ENCODE peak calls at places on chromosome 2, in eight cellular contexts. One of them, this sample, is unnamed.

GRCh38 chr2:190318931-190319556 is 582 bp downstream of the HIBCH start:
- DNase-seq in HCT116: no peak
- DNase-seq in GM12878: no peak
- DNase-seq in K562: no peak
- DNase-seq in endothelial cell of umbilical vein: peak
- DNase-seq in A549: no peak
- DNase-seq in H1: no peak
- DNase-seq in HepG2: no peak
- DNase-seq in this sample: no peak

GRCh38 chr2:47777268-47777972 is 5.5 kb upstream of the MSH6 start:
- DNase-seq in GM12878: no peak
- DNase-seq in K562: peak
- DNase-seq in H1: no peak
- DNase-seq in A549: no peak
- DNase-seq in endothelial cell of umbilical vein: no peak
- DNase-seq in HepG2: no peak
- DNase-seq in HCT116: no peak
- DNase-seq in this sample: no peak

GRCh38 chr2:86017901-86018896 is 87.5 kb downstream of the POLR1A start:
- DNase-seq in endothelial cell of umbilical vein: peak
- DNase-seq in HepG2: no peak
- DNase-seq in HCT116: no peak
- DNase-seq in A549: peak
- DNase-seq in K562: no peak
- DNase-seq in GM12878: no peak
- DNase-seq in H1: no peak
- DNase-seq in this sample: no peak

GRCh38 chr2:86518498-86518897 is 44.7 kb downstream of the CHMP3 start:
- DNase-seq in HCT116: no peak
- DNase-seq in K562: no peak
- DNase-seq in GM12878: no peak
- DNase-seq in A549: no peak
- DNase-seq in H1: no peak
- DNase-seq in HepG2: peak
- DNase-seq in endothelial cell of umbilical vein: peak
- DNase-seq in this sample: peak

GRCh38 chr2:18253686-18254197 is 306.7 kb downstream of the RDH14 start:
- DNase-seq in GM12878: no peak
- DNase-seq in A549: no peak
- DNase-seq in endothelial cell of umbilical vein: no peak
- DNase-seq in H1: no peak
- DNase-seq in HCT116: no peak
- DNase-seq in HepG2: no peak
- DNase-seq in K562: no peak
- DNase-seq in this sample: no peak

GRCh38 chr2:66929632-66930385 is 467.3 kb upstream of the ETAA1 start:
- DNase-seq in HCT116: no peak
- DNase-seq in HepG2: no peak
- DNase-seq in endothelial cell of umbilical vein: peak
- DNase-seq in H1: no peak
- DNase-seq in K562: no peak
- DNase-seq in GM12878: no peak
- DNase-seq in A549: no peak
- DNase-seq in this sample: no peak

GRCh38 chr2:229805559-229805958 is 91.2 kb upstream of the DNER start:
- DNase-seq in HepG2: no peak
- DNase-seq in endothelial cell of umbilical vein: no peak
- DNase-seq in HCT116: no peak
- DNase-seq in H1: no peak
- DNase-seq in K562: no peak
- DNase-seq in A549: no peak
- DNase-seq in GM12878: no peak
- DNase-seq in this sample: no peak

GRCh38 chr2:18749912-18750526 is 160.7 kb upstream of the NT5C1B start:
- DNase-seq in endothelial cell of umbilical vein: peak
- DNase-seq in HCT116: peak
- DNase-seq in HepG2: peak
- DNase-seq in GM12878: no peak
- DNase-seq in A549: peak
- DNase-seq in K562: no peak
- DNase-seq in H1: peak
- DNase-seq in this sample: peak

GRCh38 chr2:48039209-48039990 is 133.1 kb upstream of the FBXO11 start:
- DNase-seq in GM12878: no peak
- DNase-seq in A549: no peak
- DNase-seq in HepG2: no peak
- DNase-seq in endothelial cell of umbilical vein: no peak
- DNase-seq in K562: no peak
- DNase-seq in H1: no peak
- DNase-seq in HCT116: no peak
- DNase-seq in this sample: no peak

GRCh38 chr2:237652181-237652580 is 24.8 kb downstream of the LRRFIP1 start:
- DNase-seq in HepG2: no peak
- DNase-seq in GM12878: no peak
- DNase-seq in A549: no peak
- DNase-seq in K562: no peak
- DNase-seq in HCT116: no peak
- DNase-seq in H1: no peak
- DNase-seq in endothelial cell of umbilical vein: no peak
- DNase-seq in this sample: no peak

GRCh38 chr2:70959271-70959761 is 19.1 kb upstream of the ANKRD53 start:
- DNase-seq in A549: no peak
- DNase-seq in endothelial cell of umbilical vein: no peak
- DNase-seq in HepG2: no peak
- DNase-seq in HCT116: no peak
- DNase-seq in H1: peak
- DNase-seq in GM12878: no peak
- DNase-seq in K562: no peak
- DNase-seq in this sample: no peak

GRCh38 chr2:7572460-7572859 is 655.2 kb downstream of the RNF144A start:
- DNase-seq in HepG2: no peak
- DNase-seq in GM12878: no peak
- DNase-seq in A549: no peak
- DNase-seq in H1: no peak
- DNase-seq in endothelial cell of umbilical vein: no peak
- DNase-seq in HCT116: no peak
- DNase-seq in K562: no peak
- DNase-seq in this sample: no peak

GRCh38 chr2:12046641-12047040 is 300.2 kb downstream of the LPIN1 start:
- DNase-seq in endothelial cell of umbilical vein: no peak
- DNase-seq in HepG2: no peak
- DNase-seq in HCT116: no peak
- DNase-seq in H1: no peak
- DNase-seq in K562: no peak
- DNase-seq in A549: no peak
- DNase-seq in GM12878: no peak
- DNase-seq in this sample: no peak

GRCh38 chr2:104846955-104847820 is 6.7 kb upstream of the POU3F3 start:
- DNase-seq in HepG2: no peak
- DNase-seq in HCT116: no peak
- DNase-seq in H1: no peak
- DNase-seq in K562: no peak
- DNase-seq in endothelial cell of umbilical vein: no peak
- DNase-seq in GM12878: no peak
- DNase-seq in A549: no peak
- DNase-seq in this sample: no peak

GRCh38 chr2:73933194-73933593 is 6.5 kb downstream of the DGUOK start:
- DNase-seq in H1: no peak
- DNase-seq in HCT116: no peak
- DNase-seq in K562: no peak
- DNase-seq in endothelial cell of umbilical vein: no peak
- DNase-seq in A549: no peak
- DNase-seq in GM12878: no peak
- DNase-seq in HepG2: no peak
- DNase-seq in this sample: no peak

GRCh38 chr2:75173746-75174145 is 25.6 kb downstream of the TACR1 start:
- DNase-seq in HepG2: no peak
- DNase-seq in HCT116: no peak
- DNase-seq in endothelial cell of umbilical vein: no peak
- DNase-seq in K562: no peak
- DNase-seq in H1: no peak
- DNase-seq in A549: no peak
- DNase-seq in GM12878: no peak
- DNase-seq in this sample: no peak

GRCh38 chr2:197497301-197497700 is 2.3 kb downstream of the HSPD1 start:
- DNase-seq in H1: no peak
- DNase-seq in A549: no peak
- DNase-seq in endothelial cell of umbilical vein: no peak
- DNase-seq in K562: no peak
- DNase-seq in HCT116: no peak
- DNase-seq in HepG2: no peak
- DNase-seq in GM12878: no peak
- DNase-seq in this sample: no peak

GRCh38 chr2:9656270-9656766 is 25.5 kb upstream of the YWHAQ start:
- DNase-seq in K562: peak
- DNase-seq in HepG2: peak
- DNase-seq in A549: peak
- DNase-seq in GM12878: peak
- DNase-seq in H1: no peak
- DNase-seq in HCT116: no peak
- DNase-seq in endothelial cell of umbilical vein: peak
- DNase-seq in this sample: peak

GRCh38 chr2:227703961-227704360 is 13.9 kb downstream of the SLC19A3 start:
- DNase-seq in HCT116: no peak
- DNase-seq in GM12878: no peak
- DNase-seq in HepG2: no peak
- DNase-seq in endothelial cell of umbilical vein: no peak
- DNase-seq in H1: no peak
- DNase-seq in K562: no peak
- DNase-seq in A549: no peak
- DNase-seq in this sample: peak

GRCh38 chr2:156826342-156826933 is 390.3 kb downstream of the GPD2 start:
- DNase-seq in HepG2: no peak
- DNase-seq in A549: no peak
- DNase-seq in GM12878: no peak
- DNase-seq in endothelial cell of umbilical vein: no peak
- DNase-seq in H1: no peak
- DNase-seq in HCT116: no peak
- DNase-seq in K562: no peak
- DNase-seq in this sample: no peak

GRCh38 chr2:212686285-212686895 is 147.8 kb upstream of the ERBB4 start:
- DNase-seq in A549: peak
- DNase-seq in HCT116: peak
- DNase-seq in H1: peak
- DNase-seq in HepG2: peak
- DNase-seq in GM12878: peak
- DNase-seq in K562: peak
- DNase-seq in endothelial cell of umbilical vein: peak
- DNase-seq in this sample: peak

GRCh38 chr2:212677466-212677865 is 138.9 kb upstream of the ERBB4 start:
- DNase-seq in endothelial cell of umbilical vein: no peak
- DNase-seq in HCT116: no peak
- DNase-seq in A549: no peak
- DNase-seq in K562: no peak
- DNase-seq in H1: no peak
- DNase-seq in GM12878: no peak
- DNase-seq in HepG2: no peak
- DNase-seq in this sample: no peak

GRCh38 chr2:212683346-212683745 is 144.7 kb upstream of the ERBB4 start:
- DNase-seq in K562: no peak
- DNase-seq in HepG2: no peak
- DNase-seq in GM12878: no peak
- DNase-seq in A549: no peak
- DNase-seq in H1: no peak
- DNase-seq in HCT116: no peak
- DNase-seq in endothelial cell of umbilical vein: peak
- DNase-seq in this sample: no peak
- TF ChIP-seq MAX in K562: no peak
- TF ChIP-seq MAX in HepG2: no peak
- TF ChIP-seq MAX in GM12878: no peak
- TF ChIP-seq MAX in A549: no peak
- TF ChIP-seq MAX in H1: no peak
- TF ChIP-seq MAX in HCT116: no peak
- TF ChIP-seq MAX in endothelial cell of umbilical vein: no peak
- TF ChIP-seq MAX in this sample: no peak

DNA sequence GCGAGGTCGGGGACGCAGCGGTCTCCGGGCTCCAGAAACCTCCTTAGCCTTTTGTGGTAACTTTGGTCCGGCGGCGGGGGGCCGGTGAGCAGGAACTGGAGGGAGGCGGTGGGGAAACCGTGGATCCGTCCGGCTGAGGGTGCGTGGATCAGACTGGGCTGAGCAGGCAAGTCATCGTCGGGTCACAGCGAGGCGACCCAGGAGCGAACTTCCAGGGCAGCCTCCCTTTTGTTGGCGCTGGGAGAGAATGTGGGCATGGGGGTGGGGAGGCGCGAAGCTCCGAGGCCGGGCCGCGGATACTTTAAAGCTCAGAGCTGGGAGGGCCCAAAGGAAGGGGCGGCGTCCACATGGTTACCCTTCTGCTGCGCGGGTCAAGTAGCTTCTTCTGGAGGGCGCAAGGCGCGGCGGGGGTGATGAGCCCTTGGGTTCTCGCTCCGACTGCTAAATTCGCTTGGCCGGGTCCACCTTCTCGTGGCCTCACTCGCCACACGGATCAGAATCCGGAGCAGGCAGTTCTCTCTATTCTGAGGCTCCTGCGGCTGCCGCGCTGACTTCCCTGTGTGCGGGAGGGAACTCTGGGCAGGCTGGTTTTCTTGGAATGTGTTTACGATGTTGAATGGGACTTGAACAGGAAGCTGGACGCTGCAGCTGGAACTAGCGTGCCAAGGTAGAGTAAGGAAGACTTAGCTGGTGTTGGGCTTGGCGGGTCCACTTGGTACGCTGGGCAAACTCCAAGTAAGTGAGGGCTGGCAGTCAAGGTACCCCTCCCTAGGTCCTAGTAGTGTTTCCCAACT is 969 bp downstream of the GULP1 start:
- DNase-seq in K562: peak
- DNase-seq in H1: peak
- DNase-seq in endothelial cell of umbilical vein: peak
- DNase-seq in A549: peak
- DNase-seq in HCT116: peak
- DNase-seq in GM12878: no peak
- DNase-seq in HepG2: no peak
- DNase-seq in this sample: no peak
- TF ChIP-seq POLR2A in K562: peak
- TF ChIP-seq POLR2A in H1: peak
- TF ChIP-seq POLR2A in endothelial cell of umbilical vein: peak
- TF ChIP-seq POLR2A in A549: peak
- TF ChIP-seq POLR2A in HCT116: peak
- TF ChIP-seq POLR2A in GM12878: no peak
- TF ChIP-seq POLR2A in HepG2: no peak
- TF ChIP-seq POLR2A in this sample: no peak

DNA sequence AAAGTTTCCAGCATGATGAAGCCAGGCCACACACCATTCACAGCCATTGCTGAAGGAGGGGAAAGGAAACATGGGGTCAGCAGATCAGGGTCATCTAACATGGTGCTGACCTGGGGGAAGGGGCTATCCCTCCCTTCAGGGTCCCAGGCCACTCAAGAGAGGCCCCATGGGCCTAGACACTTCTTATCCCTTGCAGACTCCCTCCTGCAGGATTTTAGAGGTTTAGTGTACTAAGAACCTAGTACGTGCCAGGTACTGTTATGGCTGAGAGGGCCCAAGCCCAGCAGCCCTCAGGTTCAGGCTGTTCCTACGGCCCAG is 8.8 kb downstream of the KHK start:
- DNase-seq in K562: no peak
- DNase-seq in HCT116: no peak
- DNase-seq in GM12878: no peak
- DNase-seq in endothelial cell of umbilical vein: no peak
- DNase-seq in H1: no peak
- DNase-seq in A549: no peak
- DNase-seq in HepG2: no peak
- DNase-seq in this sample: no peak
- TF ChIP-seq MAX in K562: no peak
- TF ChIP-seq MAX in HCT116: no peak
- TF ChIP-seq MAX in GM12878: no peak
- TF ChIP-seq MAX in endothelial cell of umbilical vein: no peak
- TF ChIP-seq MAX in H1: no peak
- TF ChIP-seq MAX in A549: no peak
- TF ChIP-seq MAX in HepG2: no peak
- TF ChIP-seq MAX in this sample: no peak

GRCh38 chr2:218570850-218571249 is 2.2 kb downstream of the CNOT9 start:
- DNase-seq in A549: no peak
- DNase-seq in HCT116: no peak
- DNase-seq in H1: no peak
- DNase-seq in GM12878: no peak
- DNase-seq in K562: no peak
- DNase-seq in endothelial cell of umbilical vein: peak
- DNase-seq in HepG2: no peak
- DNase-seq in this sample: no peak
- TF ChIP-seq POLR2A in A549: no peak
- TF ChIP-seq POLR2A in HCT116: no peak
- TF ChIP-seq POLR2A in H1: no peak
- TF ChIP-seq POLR2A in GM12878: no peak
- TF ChIP-seq POLR2A in K562: no peak
- TF ChIP-seq POLR2A in endothelial cell of umbilical vein: no peak
- TF ChIP-seq POLR2A in HepG2: no peak
- TF ChIP-seq POLR2A in this sample: no peak

This sample was measured in NB4.